ENCODE peak calls at places on chromosome 16, in ten cellular contexts. One of them, this sample, is unnamed. For H3K27me3 and H3K9me3, the result is how much of the 10 kb centered on the place peaks cover.

GRCh38 chr16:17527538-17527937 is 56.8 kb upstream of the XYLT1 start:
- DNase-seq in IMR-90: no peak
- DNase-seq in heart right ventricle: no peak
- DNase-seq in tibial nerve: no peak
- DNase-seq in ovary: no peak
- DNase-seq in thoracic aorta: no peak
- DNase-seq in AG04450: no peak
- DNase-seq in stomach: no peak
- DNase-seq in upper lobe of right lung: no peak
- DNase-seq in Karpas-422: no peak
- DNase-seq in this sample: no peak

GRCh38 chr16:4345439-4346204 is 5.5 kb downstream of the PAM16 start:
- DNase-seq in IMR-90: no peak
- DNase-seq in heart right ventricle: no peak
- DNase-seq in tibial nerve: no peak
- DNase-seq in ovary: no peak
- DNase-seq in thoracic aorta: no peak
- DNase-seq in AG04450: no peak
- DNase-seq in stomach: no peak
- DNase-seq in upper lobe of right lung: peak
- DNase-seq in Karpas-422: no peak
- DNase-seq in this sample: no peak

GRCh38 chr16:78396046-78396445 is 296.6 kb downstream of the WWOX start:
- DNase-seq in IMR-90: no peak
- DNase-seq in heart right ventricle: no peak
- DNase-seq in tibial nerve: no peak
- DNase-seq in ovary: no peak
- DNase-seq in thoracic aorta: no peak
- DNase-seq in AG04450: no peak
- DNase-seq in stomach: no peak
- DNase-seq in upper lobe of right lung: no peak
- DNase-seq in Karpas-422: peak
- DNase-seq in this sample: no peak

GRCh38 chr16:30697264-30698138 is 1.5 kb upstream of the SRCAP start:
- DNase-seq in IMR-90: peak
- DNase-seq in heart right ventricle: no peak
- DNase-seq in tibial nerve: no peak
- DNase-seq in ovary: no peak
- DNase-seq in thoracic aorta: no peak
- DNase-seq in AG04450: no peak
- DNase-seq in stomach: no peak
- DNase-seq in upper lobe of right lung: no peak
- DNase-seq in Karpas-422: no peak
- DNase-seq in this sample: no peak

GRCh38 chr16:31427441-31428276 is 501 bp downstream of the COX6A2 start:
- DNase-seq in IMR-90: no peak
- DNase-seq in heart right ventricle: peak
- DNase-seq in tibial nerve: peak
- DNase-seq in ovary: peak
- DNase-seq in thoracic aorta: no peak
- DNase-seq in AG04450: no peak
- DNase-seq in stomach: peak
- DNase-seq in upper lobe of right lung: peak
- DNase-seq in Karpas-422: no peak
- DNase-seq in this sample: peak

GRCh38 chr16:79008036-79008868 is 592.3 kb downstream of the MAF start:
- DNase-seq in IMR-90: no peak
- DNase-seq in heart right ventricle: no peak
- DNase-seq in tibial nerve: no peak
- DNase-seq in ovary: no peak
- DNase-seq in thoracic aorta: no peak
- DNase-seq in AG04450: no peak
- DNase-seq in stomach: no peak
- DNase-seq in upper lobe of right lung: no peak
- DNase-seq in Karpas-422: no peak
- DNase-seq in this sample: no peak

GRCh38 chr16:11050536-11050935 is 106.2 kb downstream of the CLEC16A start:
- DNase-seq in IMR-90: no peak
- DNase-seq in heart right ventricle: no peak
- DNase-seq in tibial nerve: no peak
- DNase-seq in ovary: no peak
- DNase-seq in thoracic aorta: no peak
- DNase-seq in AG04450: no peak
- DNase-seq in stomach: no peak
- DNase-seq in upper lobe of right lung: no peak
- DNase-seq in Karpas-422: no peak
- DNase-seq in this sample: no peak

GRCh38 chr16:85567101-85567866 is 45.8 kb upstream of the GSE1 start:
- DNase-seq in IMR-90: no peak
- DNase-seq in heart right ventricle: no peak
- DNase-seq in tibial nerve: no peak
- DNase-seq in ovary: no peak
- DNase-seq in thoracic aorta: no peak
- DNase-seq in AG04450: no peak
- DNase-seq in stomach: no peak
- DNase-seq in upper lobe of right lung: no peak
- DNase-seq in Karpas-422: no peak
- DNase-seq in this sample: no peak

GRCh38 chr16:24139282-24139681 is 116.9 kb upstream of the CACNG3 start:
- DNase-seq in IMR-90: no peak
- DNase-seq in heart right ventricle: no peak
- DNase-seq in tibial nerve: no peak
- DNase-seq in ovary: no peak
- DNase-seq in thoracic aorta: no peak
- DNase-seq in AG04450: no peak
- DNase-seq in stomach: no peak
- DNase-seq in upper lobe of right lung: no peak
- DNase-seq in Karpas-422: no peak
- DNase-seq in this sample: no peak

GRCh38 chr16:28324887-28325279 is 32.6 kb downstream of the SBK1 start:
- DNase-seq in IMR-90: no peak
- DNase-seq in heart right ventricle: no peak
- DNase-seq in tibial nerve: no peak
- DNase-seq in ovary: no peak
- DNase-seq in thoracic aorta: no peak
- DNase-seq in AG04450: no peak
- DNase-seq in stomach: no peak
- DNase-seq in upper lobe of right lung: no peak
- DNase-seq in Karpas-422: no peak
- DNase-seq in this sample: no peak

GRCh38 chr16:28324235-28324886 is 32.0 kb downstream of the SBK1 start:
- DNase-seq in IMR-90: no peak
- DNase-seq in heart right ventricle: peak
- DNase-seq in tibial nerve: no peak
- DNase-seq in ovary: no peak
- DNase-seq in thoracic aorta: no peak
- DNase-seq in AG04450: no peak
- DNase-seq in stomach: peak
- DNase-seq in upper lobe of right lung: peak
- DNase-seq in Karpas-422: no peak
- DNase-seq in this sample: no peak

GRCh38 chr16:28321700-28322411 is 29.5 kb downstream of the SBK1 start:
- DNase-seq in IMR-90: peak
- DNase-seq in heart right ventricle: no peak
- DNase-seq in tibial nerve: no peak
- DNase-seq in ovary: no peak
- DNase-seq in thoracic aorta: no peak
- DNase-seq in AG04450: no peak
- DNase-seq in stomach: no peak
- DNase-seq in upper lobe of right lung: no peak
- DNase-seq in Karpas-422: peak
- DNase-seq in this sample: no peak

DNA sequence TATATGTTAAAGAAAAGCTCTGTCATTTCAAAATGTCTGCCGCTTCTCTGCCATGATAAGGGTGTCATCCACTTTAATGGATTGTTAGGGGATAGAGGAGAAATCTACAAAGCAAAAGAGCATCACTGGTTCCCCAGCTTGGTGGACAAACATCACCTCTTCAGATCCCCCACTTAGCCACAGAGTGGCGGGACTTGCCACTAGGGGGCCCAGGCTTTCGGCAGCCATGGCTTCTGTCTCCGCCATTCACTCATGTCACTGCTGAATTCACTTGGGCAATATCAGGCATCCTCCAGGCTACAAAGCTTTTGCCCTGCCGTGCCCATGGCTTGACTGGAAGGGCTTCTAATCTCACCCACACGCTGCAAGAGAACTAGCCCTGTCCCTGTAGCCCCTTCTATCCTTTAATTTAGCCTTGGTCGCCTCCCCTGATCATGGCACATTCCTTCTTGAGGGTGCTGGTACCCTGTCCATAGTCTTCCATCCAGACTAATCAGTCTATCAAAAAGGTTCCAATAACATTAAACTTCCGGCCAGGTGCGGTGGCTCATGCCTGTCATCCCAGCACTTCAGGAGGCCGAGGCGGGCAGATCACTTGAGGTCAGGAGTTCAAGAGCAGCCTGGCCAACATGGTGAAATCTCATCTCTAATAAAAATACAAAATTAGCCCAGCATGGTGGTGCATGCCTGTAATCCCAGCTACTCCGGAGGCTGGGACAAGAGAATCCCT is 34.7 kb downstream of the SBK1 start:
- DNase-seq in IMR-90: peak
- DNase-seq in heart right ventricle: peak
- DNase-seq in tibial nerve: peak
- DNase-seq in ovary: no peak
- DNase-seq in thoracic aorta: no peak
- DNase-seq in AG04450: no peak
- DNase-seq in stomach: peak
- DNase-seq in upper lobe of right lung: peak
- DNase-seq in Karpas-422: peak
- DNase-seq in this sample: peak
- H3K27ac ChIP-seq in IMR-90: no peak
- H3K27ac ChIP-seq in heart right ventricle: no peak
- H3K27ac ChIP-seq in tibial nerve: no peak
- H3K27ac ChIP-seq in ovary: no peak
- H3K27ac ChIP-seq in thoracic aorta: no peak
- H3K27ac ChIP-seq in AG04450: no peak
- H3K27ac ChIP-seq in stomach: no peak
- H3K27ac ChIP-seq in upper lobe of right lung: no peak
- H3K27ac ChIP-seq in Karpas-422: no peak
- H3K27ac ChIP-seq in this sample: no peak

DNA sequence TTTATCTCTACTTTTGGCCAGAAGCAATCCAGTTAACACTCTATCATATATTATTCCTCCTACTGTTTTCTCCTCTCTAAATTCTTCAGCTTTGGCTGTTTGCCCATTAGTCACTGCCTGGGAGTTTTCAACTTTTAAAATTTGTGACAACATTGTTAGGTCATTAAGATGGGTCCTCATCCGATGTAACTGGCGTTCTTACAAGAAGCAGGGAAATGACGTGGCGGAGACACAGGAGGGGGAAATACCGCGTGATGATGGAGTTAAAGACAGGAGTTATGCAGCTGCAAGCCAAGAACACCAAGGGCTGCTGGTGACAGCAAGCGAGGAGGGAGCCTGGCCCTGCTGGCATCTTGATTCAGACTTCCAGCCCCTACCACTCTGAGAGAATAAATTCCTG is 34.8 kb upstream of the CPHXL start:
- DNase-seq in IMR-90: peak
- DNase-seq in heart right ventricle: no peak
- DNase-seq in tibial nerve: no peak
- DNase-seq in ovary: no peak
- DNase-seq in thoracic aorta: no peak
- DNase-seq in AG04450: no peak
- DNase-seq in stomach: no peak
- DNase-seq in upper lobe of right lung: no peak
- DNase-seq in Karpas-422: peak
- DNase-seq in this sample: no peak
- H3K27me3 ChIP-seq in IMR-90: under half
- H3K27me3 ChIP-seq in heart right ventricle: under half
- H3K27me3 ChIP-seq in tibial nerve: under half
- H3K27me3 ChIP-seq in ovary: under half
- H3K27me3 ChIP-seq in thoracic aorta: under half
- H3K27me3 ChIP-seq in AG04450: under half
- H3K27me3 ChIP-seq in stomach: under half
- H3K27me3 ChIP-seq in upper lobe of right lung: under half
- H3K27me3 ChIP-seq in Karpas-422: under half
- H3K27me3 ChIP-seq in this sample: under half

GRCh38 chr16:6345090-6345489 is 987.6 kb upstream of the RBFOX1 start:
- DNase-seq in IMR-90: no peak
- DNase-seq in heart right ventricle: no peak
- DNase-seq in tibial nerve: no peak
- DNase-seq in ovary: no peak
- DNase-seq in thoracic aorta: no peak
- DNase-seq in AG04450: no peak
- DNase-seq in stomach: no peak
- DNase-seq in upper lobe of right lung: no peak
- DNase-seq in Karpas-422: no peak
- DNase-seq in this sample: no peak
- H3K9me3 ChIP-seq in IMR-90: under half
- H3K9me3 ChIP-seq in heart right ventricle: under half
- H3K9me3 ChIP-seq in tibial nerve: under half
- H3K9me3 ChIP-seq in ovary: under half
- H3K9me3 ChIP-seq in thoracic aorta: under half
- H3K9me3 ChIP-seq in AG04450: under half
- H3K9me3 ChIP-seq in stomach: under half
- H3K9me3 ChIP-seq in upper lobe of right lung: under half
- H3K9me3 ChIP-seq in Karpas-422: under half
- H3K9me3 ChIP-seq in this sample: under half

DNA sequence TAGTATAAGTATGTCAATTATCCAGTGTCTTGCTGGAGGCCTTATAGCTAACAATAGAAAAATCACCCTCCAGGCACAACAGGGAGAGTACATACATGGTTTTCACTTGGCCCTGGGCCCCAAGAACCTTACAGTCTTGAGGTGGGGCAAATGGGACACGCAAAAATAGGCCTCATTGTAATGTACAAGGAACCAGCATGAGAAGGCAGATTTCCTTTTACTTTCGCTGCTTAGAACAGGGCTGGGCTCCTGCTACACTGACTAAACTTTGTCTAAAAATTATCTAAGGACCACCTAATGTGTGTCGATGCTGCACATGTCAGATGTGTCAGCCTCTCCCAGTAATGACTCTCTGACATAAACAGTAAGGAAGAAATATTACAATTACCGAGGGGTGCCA is 224.0 kb upstream of the IRX3 start:
- DNase-seq in IMR-90: no peak
- DNase-seq in heart right ventricle: no peak
- DNase-seq in tibial nerve: no peak
- DNase-seq in ovary: no peak
- DNase-seq in thoracic aorta: no peak
- DNase-seq in AG04450: no peak
- DNase-seq in stomach: no peak
- DNase-seq in upper lobe of right lung: no peak
- DNase-seq in Karpas-422: no peak
- DNase-seq in this sample: no peak
- H3K27ac ChIP-seq in IMR-90: no peak
- H3K27ac ChIP-seq in heart right ventricle: peak
- H3K27ac ChIP-seq in tibial nerve: no peak
- H3K27ac ChIP-seq in ovary: no peak
- H3K27ac ChIP-seq in thoracic aorta: no peak
- H3K27ac ChIP-seq in AG04450: no peak
- H3K27ac ChIP-seq in stomach: peak
- H3K27ac ChIP-seq in upper lobe of right lung: no peak
- H3K27ac ChIP-seq in Karpas-422: no peak
- H3K27ac ChIP-seq in this sample: no peak